ENCODE peak calls at places on chromosomes 2 and 18, in four cellular contexts. One of them, this sample, is unnamed.

GRCh38 chr18:22800551-22800951 is 132.6 kb upstream of the RBBP8 start:
- DNase-seq in fibroblast of lung: peak
- DNase-seq in astrocyte of the spinal cord: no peak
- DNase-seq in fibroblast of mammary gland: peak
- DNase-seq in this sample: peak

GRCh38 chr2:10956006-10956790 is 44.5 kb downstream of the KCNF1 start:
- DNase-seq in fibroblast of lung: no peak
- DNase-seq in astrocyte of the spinal cord: no peak
- DNase-seq in fibroblast of mammary gland: no peak
- DNase-seq in this sample: no peak

GRCh38 chr2:235045336-235045972 is 93.6 kb downstream of the SH3BP4 start:
- DNase-seq in fibroblast of lung: no peak
- DNase-seq in astrocyte of the spinal cord: no peak
- DNase-seq in fibroblast of mammary gland: no peak
- DNase-seq in this sample: no peak

GRCh38 chr18:80238651-80239260 is 8.6 kb downstream of the PARD6G start:
- DNase-seq in fibroblast of lung: no peak
- DNase-seq in astrocyte of the spinal cord: no peak
- DNase-seq in fibroblast of mammary gland: no peak
- DNase-seq in this sample: no peak

GRCh38 chr2:119408221-119408619 is 23.4 kb upstream of the TMEM37 start:
- DNase-seq in fibroblast of lung: no peak
- DNase-seq in astrocyte of the spinal cord: no peak
- DNase-seq in fibroblast of mammary gland: no peak
- DNase-seq in this sample: no peak

GRCh38 chr18:77528877-77529276 is 279.2 kb downstream of the GALR1 start:
- DNase-seq in fibroblast of lung: no peak
- DNase-seq in astrocyte of the spinal cord: no peak
- DNase-seq in fibroblast of mammary gland: peak
- DNase-seq in this sample: no peak

GRCh38 chr18:25787281-25787680 is 303.1 kb downstream of the SS18 start:
- DNase-seq in fibroblast of lung: no peak
- DNase-seq in astrocyte of the spinal cord: peak
- DNase-seq in fibroblast of mammary gland: no peak
- DNase-seq in this sample: no peak

GRCh38 chr18:23689616-23690504 is 607 bp downstream of the LAMA3 start:
- DNase-seq in fibroblast of lung: no peak
- DNase-seq in astrocyte of the spinal cord: no peak
- DNase-seq in fibroblast of mammary gland: no peak
- DNase-seq in this sample: no peak

GRCh38 chr2:31555967-31556706 is 24.6 kb downstream of the SRD5A2 start:
- DNase-seq in fibroblast of lung: no peak
- DNase-seq in astrocyte of the spinal cord: no peak
- DNase-seq in fibroblast of mammary gland: no peak
- DNase-seq in this sample: no peak

GRCh38 chr2:215503381-215503780 is 67.5 kb upstream of the FN1 start:
- DNase-seq in fibroblast of lung: peak
- DNase-seq in astrocyte of the spinal cord: no peak
- DNase-seq in fibroblast of mammary gland: peak
- DNase-seq in this sample: peak

GRCh38 chr2:185628985-185629384 is 109.6 kb upstream of the FSIP2 start:
- DNase-seq in fibroblast of lung: no peak
- DNase-seq in astrocyte of the spinal cord: no peak
- DNase-seq in fibroblast of mammary gland: peak
- DNase-seq in this sample: peak

GRCh38 chr18:63962137-63962536 is 7.7 kb upstream of the SERPINB8 start:
- DNase-seq in fibroblast of lung: no peak
- DNase-seq in astrocyte of the spinal cord: no peak
- DNase-seq in fibroblast of mammary gland: no peak
- DNase-seq in this sample: no peak

GRCh38 chr2:13819896-13820295 is 812.6 kb upstream of the LRATD1 start:
- DNase-seq in fibroblast of lung: peak
- DNase-seq in astrocyte of the spinal cord: no peak
- DNase-seq in fibroblast of mammary gland: peak
- DNase-seq in this sample: peak

GRCh38 chr2:127092951-127093516 is 13.9 kb downstream of the BIN1 start:
- DNase-seq in fibroblast of lung: no peak
- DNase-seq in astrocyte of the spinal cord: no peak
- DNase-seq in fibroblast of mammary gland: no peak
- DNase-seq in this sample: no peak

GRCh38 chr18:65735166-65735565 is 15.6 kb upstream of the CDH7 start:
- DNase-seq in fibroblast of lung: no peak
- DNase-seq in astrocyte of the spinal cord: no peak
- DNase-seq in fibroblast of mammary gland: no peak
- DNase-seq in this sample: no peak

GRCh38 chr18:11953113-11953512 is 28.2 kb upstream of the IMPA2 start:
- DNase-seq in fibroblast of lung: no peak
- DNase-seq in astrocyte of the spinal cord: peak
- DNase-seq in fibroblast of mammary gland: peak
- DNase-seq in this sample: no peak

GRCh38 chr18:45562567-45563479 is 52.5 kb upstream of the SLC14A2 start:
- DNase-seq in fibroblast of lung: no peak
- DNase-seq in astrocyte of the spinal cord: no peak
- DNase-seq in fibroblast of mammary gland: no peak
- DNase-seq in this sample: no peak

DNA sequence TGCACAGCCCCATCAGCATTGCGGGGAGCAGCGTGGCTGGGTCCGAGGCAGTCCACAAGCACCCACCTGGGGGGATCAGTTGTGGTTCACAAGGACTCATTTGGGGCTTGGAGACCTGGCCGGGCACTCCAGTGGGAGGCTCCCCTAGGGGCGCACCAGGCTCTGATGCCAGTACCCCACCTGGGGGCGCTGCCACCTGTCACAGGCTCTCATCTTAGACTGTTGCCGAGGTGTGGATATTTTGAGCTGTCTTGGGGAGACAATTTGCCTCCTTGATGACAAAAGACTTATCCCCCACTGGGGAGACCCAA is 3.0 kb downstream of the ADRA2B start:
- DNase-seq in fibroblast of lung: no peak
- DNase-seq in astrocyte of the spinal cord: no peak
- DNase-seq in fibroblast of mammary gland: no peak
- DNase-seq in this sample: no peak
- TF ChIP-seq CTCF in fibroblast of lung: no peak
- TF ChIP-seq CTCF in astrocyte of the spinal cord: no peak
- TF ChIP-seq CTCF in fibroblast of mammary gland: no peak
- TF ChIP-seq CTCF in this sample: no peak

GRCh38 chr2:163698857-163699256 is 37.0 kb downstream of the FIGN start:
- DNase-seq in fibroblast of lung: no peak
- DNase-seq in astrocyte of the spinal cord: peak
- DNase-seq in fibroblast of mammary gland: no peak
- DNase-seq in this sample: peak
- H3K4me3 ChIP-seq in fibroblast of lung: no peak
- H3K4me3 ChIP-seq in astrocyte of the spinal cord: no peak
- H3K4me3 ChIP-seq in fibroblast of mammary gland: no peak
- H3K4me3 ChIP-seq in this sample: no peak

GRCh38 chr2:71935291-71935848 is 212.3 kb downstream of the CYP26B1 start:
- DNase-seq in fibroblast of lung: peak
- DNase-seq in astrocyte of the spinal cord: peak
- DNase-seq in fibroblast of mammary gland: peak
- DNase-seq in this sample: peak
- TF ChIP-seq CTCF in fibroblast of lung: no peak
- TF ChIP-seq CTCF in astrocyte of the spinal cord: no peak
- TF ChIP-seq CTCF in fibroblast of mammary gland: no peak
- TF ChIP-seq CTCF in this sample: no peak

DNA sequence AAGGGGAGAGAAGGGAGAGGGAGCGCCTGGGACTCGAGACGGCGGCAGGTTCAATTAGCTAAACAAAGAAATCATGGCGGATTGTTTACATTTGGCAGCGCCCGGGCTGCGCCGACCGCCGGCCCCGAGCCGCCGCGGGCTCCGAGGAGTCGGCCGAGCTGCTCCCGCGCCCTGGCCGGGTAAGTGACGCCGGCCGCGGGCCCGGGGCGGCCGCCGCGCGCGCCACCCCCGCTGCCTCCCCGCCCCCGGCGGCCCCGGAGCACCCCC is 187.1 kb upstream of the FANCL start:
- DNase-seq in fibroblast of lung: peak
- DNase-seq in astrocyte of the spinal cord: no peak
- DNase-seq in fibroblast of mammary gland: peak
- DNase-seq in this sample: peak
- H3K4me3 ChIP-seq in fibroblast of lung: peak
- H3K4me3 ChIP-seq in astrocyte of the spinal cord: peak
- H3K4me3 ChIP-seq in fibroblast of mammary gland: peak
- H3K4me3 ChIP-seq in this sample: peak

DNA sequence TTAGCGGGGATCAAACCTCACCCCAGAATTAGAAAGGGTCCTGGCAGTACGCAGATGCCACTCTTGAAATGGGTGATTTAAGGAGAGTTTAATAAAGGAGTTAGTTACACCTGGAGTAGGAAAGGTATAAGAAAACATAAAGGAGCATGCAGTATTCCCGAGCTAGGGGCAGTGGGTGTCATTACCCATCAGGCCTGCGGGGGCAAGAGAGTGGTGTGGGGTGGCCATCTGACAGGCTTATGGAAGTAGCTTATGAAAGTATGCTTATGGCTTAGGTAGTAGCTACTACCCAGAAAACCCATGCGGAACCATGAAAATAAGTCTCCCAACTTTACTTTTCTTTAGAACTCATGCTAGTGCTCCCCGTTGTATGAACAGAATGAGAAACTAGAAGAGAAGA is 568.9 kb upstream of the ACVR2A start:
- DNase-seq in fibroblast of lung: no peak
- DNase-seq in astrocyte of the spinal cord: no peak
- DNase-seq in fibroblast of mammary gland: no peak
- DNase-seq in this sample: peak
- TF ChIP-seq CTCF in fibroblast of lung: no peak
- TF ChIP-seq CTCF in astrocyte of the spinal cord: peak
- TF ChIP-seq CTCF in fibroblast of mammary gland: peak
- TF ChIP-seq CTCF in this sample: peak

This sample was measured in choroid plexus epithelial cell.